ENCODE peak calls at places on chromosomes 13 and 19, in eight cellular contexts. One of them, this sample, is unnamed.

GRCh38 chr19:18265611-18265981 is 8.7 kb downstream of the IQCN start:
- DNase-seq in ascending aorta: no peak
- DNase-seq in GM12878: no peak
- DNase-seq in psoas muscle: no peak
- DNase-seq in left lung: no peak
- DNase-seq in stomach: no peak
- DNase-seq in breast epithelium: no peak
- DNase-seq in uterus: no peak
- DNase-seq in this sample: no peak

GRCh38 chr13:101846701-101847100 is 394.2 kb downstream of the ITGBL1 start:
- DNase-seq in psoas muscle: no peak
- DNase-seq in uterus: no peak
- DNase-seq in stomach: no peak
- DNase-seq in ascending aorta: no peak
- DNase-seq in left lung: no peak
- DNase-seq in GM12878: no peak
- DNase-seq in breast epithelium: no peak
- DNase-seq in this sample: no peak

GRCh38 chr13:71979616-71980015 is 112.6 kb upstream of the DACH1 start:
- DNase-seq in psoas muscle: no peak
- DNase-seq in left lung: no peak
- DNase-seq in ascending aorta: no peak
- DNase-seq in breast epithelium: no peak
- DNase-seq in GM12878: no peak
- DNase-seq in uterus: no peak
- DNase-seq in stomach: no peak
- DNase-seq in this sample: peak; percentile 27

GRCh38 chr19:8138201-8138600 is 11.2 kb downstream of the FBN3 start:
- DNase-seq in left lung: no peak
- DNase-seq in ascending aorta: no peak
- DNase-seq in uterus: no peak
- DNase-seq in stomach: no peak
- DNase-seq in GM12878: no peak
- DNase-seq in psoas muscle: no peak
- DNase-seq in breast epithelium: no peak
- DNase-seq in this sample: no peak

GRCh38 chr13:95603887-95604533 is 40.5 kb downstream of the DZIP1 start:
- DNase-seq in psoas muscle: no peak
- DNase-seq in left lung: peak; percentile 80
- DNase-seq in GM12878: no peak
- DNase-seq in uterus: no peak
- DNase-seq in ascending aorta: no peak
- DNase-seq in breast epithelium: no peak
- DNase-seq in stomach: peak; percentile 46
- DNase-seq in this sample: peak; percentile 33

GRCh38 chr19:43618921-43619261 is 538 bp downstream of the ZNF428 start:
- DNase-seq in left lung: no peak
- DNase-seq in GM12878: peak; percentile 30
- DNase-seq in ascending aorta: no peak
- DNase-seq in psoas muscle: no peak
- DNase-seq in breast epithelium: no peak
- DNase-seq in uterus: no peak
- DNase-seq in stomach: no peak
- DNase-seq in this sample: no peak

GRCh38 chr13:46739447-46740125 is 57.4 kb downstream of the ESD start:
- DNase-seq in psoas muscle: no peak
- DNase-seq in uterus: no peak
- DNase-seq in ascending aorta: no peak
- DNase-seq in left lung: no peak
- DNase-seq in breast epithelium: no peak
- DNase-seq in stomach: no peak
- DNase-seq in GM12878: no peak
- DNase-seq in this sample: no peak

GRCh38 chr19:17677002-17677401 is 11.2 kb downstream of the UNC13A start:
- DNase-seq in uterus: no peak
- DNase-seq in breast epithelium: no peak
- DNase-seq in ascending aorta: no peak
- DNase-seq in GM12878: no peak
- DNase-seq in left lung: no peak
- DNase-seq in stomach: no peak
- DNase-seq in psoas muscle: no peak
- DNase-seq in this sample: no peak

GRCh38 chr13:29991343-29991742 is 140.9 kb upstream of the UBL3 start:
- DNase-seq in stomach: no peak
- DNase-seq in left lung: peak; percentile 31
- DNase-seq in ascending aorta: no peak
- DNase-seq in GM12878: no peak
- DNase-seq in psoas muscle: no peak
- DNase-seq in uterus: no peak
- DNase-seq in breast epithelium: no peak
- DNase-seq in this sample: peak; percentile 91

DNA sequence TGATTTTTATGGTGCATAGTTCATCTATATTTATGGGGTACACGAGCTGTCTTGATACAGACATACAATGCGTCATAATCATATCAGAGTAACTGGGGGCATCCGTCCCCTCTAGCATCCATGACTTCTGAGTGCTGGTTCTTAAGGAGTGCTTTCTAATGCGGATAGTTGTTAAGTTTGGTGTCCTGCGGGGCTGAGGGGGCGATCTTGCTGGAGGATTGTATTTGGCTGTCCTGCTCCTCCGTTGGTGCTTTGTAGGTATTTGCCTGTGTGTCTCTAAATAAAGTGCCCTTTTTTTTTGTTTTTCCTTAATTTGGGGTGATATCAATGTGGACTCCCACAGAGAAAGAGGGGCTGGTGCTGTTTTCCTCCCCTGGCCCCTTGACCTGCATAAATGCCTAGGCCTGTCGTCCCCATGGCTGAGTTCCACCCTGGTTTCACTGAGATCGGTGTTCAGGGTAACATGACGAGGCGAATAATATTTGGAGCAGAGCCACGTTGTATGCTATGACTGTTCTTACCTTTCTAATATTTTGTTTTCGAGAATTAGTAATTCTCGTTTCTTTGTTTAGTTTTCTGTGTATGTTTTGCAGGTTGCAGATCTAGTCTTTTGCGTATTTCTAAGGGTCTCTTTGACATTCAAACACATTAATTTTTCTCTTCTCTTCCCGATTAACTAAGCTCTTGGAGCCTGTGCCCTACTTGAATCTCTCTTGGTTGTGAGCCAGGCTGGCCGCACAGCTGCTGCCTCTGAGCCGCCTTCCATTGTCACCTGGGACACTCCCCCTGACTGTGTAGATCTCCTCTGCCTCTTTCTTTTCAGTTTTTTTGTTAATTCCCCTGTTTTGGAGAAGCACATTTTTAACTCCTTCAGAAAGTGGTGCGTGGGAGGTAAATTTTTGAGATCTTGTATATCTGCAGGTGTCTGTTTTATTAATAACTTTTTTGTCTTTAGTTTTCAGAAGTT is 100.3 kb downstream of the ARHGEF7 start:
- DNase-seq in psoas muscle: peak; percentile 35
- DNase-seq in ascending aorta: no peak
- DNase-seq in breast epithelium: no peak
- DNase-seq in GM12878: no peak
- DNase-seq in stomach: no peak
- DNase-seq in uterus: no peak
- DNase-seq in left lung: no peak
- DNase-seq in this sample: no peak
- H3K4me1 ChIP-seq in psoas muscle: peaks cover 97% of the 10 kb centered on the region
- H3K4me1 ChIP-seq in ascending aorta: peaks cover 75% of the 10 kb centered on the region
- H3K4me1 ChIP-seq in breast epithelium: no peaks in the 10 kb centered on the region
- H3K4me1 ChIP-seq in GM12878: peaks cover 7% of the 10 kb centered on the region
- H3K4me1 ChIP-seq in stomach: peaks cover 89% of the 10 kb centered on the region
- H3K4me1 ChIP-seq in uterus: no peaks in the 10 kb centered on the region
- H3K4me1 ChIP-seq in left lung: peaks cover 24% of the 10 kb centered on the region
- H3K4me1 ChIP-seq in this sample: no peaks in the 10 kb centered on the region

GRCh38 chr13:40261947-40262346 is 404.5 kb downstream of the FOXO1 start:
- DNase-seq in left lung: no peak
- DNase-seq in ascending aorta: no peak
- DNase-seq in breast epithelium: no peak
- DNase-seq in GM12878: no peak
- DNase-seq in psoas muscle: no peak
- DNase-seq in stomach: no peak
- DNase-seq in uterus: no peak
- DNase-seq in this sample: no peak

GRCh38 chr13:40255551-40255950 is 410.9 kb downstream of the FOXO1 start:
- DNase-seq in ascending aorta: no peak
- DNase-seq in GM12878: no peak
- DNase-seq in stomach: no peak
- DNase-seq in uterus: no peak
- DNase-seq in left lung: no peak
- DNase-seq in breast epithelium: no peak
- DNase-seq in psoas muscle: no peak
- DNase-seq in this sample: no peak

GRCh38 chr13:40259899-40260298 is 406.5 kb downstream of the FOXO1 start:
- DNase-seq in uterus: peak; percentile 69
- DNase-seq in ascending aorta: no peak
- DNase-seq in left lung: no peak
- DNase-seq in GM12878: no peak
- DNase-seq in stomach: no peak
- DNase-seq in psoas muscle: no peak
- DNase-seq in breast epithelium: no peak
- DNase-seq in this sample: no peak

DNA sequence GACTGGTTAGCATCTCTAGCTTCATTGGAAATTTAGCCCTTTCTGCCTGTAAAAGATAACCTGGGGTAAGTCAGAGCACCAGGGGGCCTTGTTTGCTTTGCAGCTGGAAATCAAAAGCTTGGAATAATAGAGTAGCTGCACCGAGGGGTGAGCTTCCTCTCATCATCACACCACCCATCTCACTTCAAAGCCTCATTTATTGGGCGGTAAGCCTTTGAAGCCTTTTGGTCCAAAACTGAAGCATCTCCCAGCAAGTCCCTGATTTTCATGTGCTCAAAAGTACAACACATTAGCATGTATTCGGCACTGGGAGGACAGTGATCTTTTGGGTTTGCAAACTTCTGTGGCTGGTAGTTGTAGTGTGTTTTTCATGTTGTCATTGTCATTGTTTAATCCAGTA is 405.1 kb downstream of the FOXO1 start:
- DNase-seq in psoas muscle: no peak
- DNase-seq in ascending aorta: no peak
- DNase-seq in left lung: no peak
- DNase-seq in breast epithelium: no peak
- DNase-seq in uterus: no peak
- DNase-seq in GM12878: no peak
- DNase-seq in stomach: no peak
- DNase-seq in this sample: no peak
- TF ChIP-seq CTCF in psoas muscle: no peak
- TF ChIP-seq CTCF in ascending aorta: no peak
- TF ChIP-seq CTCF in left lung: no peak
- TF ChIP-seq CTCF in breast epithelium: no peak
- TF ChIP-seq CTCF in uterus: no peak
- TF ChIP-seq CTCF in GM12878: no peak
- TF ChIP-seq CTCF in stomach: no peak
- TF ChIP-seq CTCF in this sample: no peak

DNA sequence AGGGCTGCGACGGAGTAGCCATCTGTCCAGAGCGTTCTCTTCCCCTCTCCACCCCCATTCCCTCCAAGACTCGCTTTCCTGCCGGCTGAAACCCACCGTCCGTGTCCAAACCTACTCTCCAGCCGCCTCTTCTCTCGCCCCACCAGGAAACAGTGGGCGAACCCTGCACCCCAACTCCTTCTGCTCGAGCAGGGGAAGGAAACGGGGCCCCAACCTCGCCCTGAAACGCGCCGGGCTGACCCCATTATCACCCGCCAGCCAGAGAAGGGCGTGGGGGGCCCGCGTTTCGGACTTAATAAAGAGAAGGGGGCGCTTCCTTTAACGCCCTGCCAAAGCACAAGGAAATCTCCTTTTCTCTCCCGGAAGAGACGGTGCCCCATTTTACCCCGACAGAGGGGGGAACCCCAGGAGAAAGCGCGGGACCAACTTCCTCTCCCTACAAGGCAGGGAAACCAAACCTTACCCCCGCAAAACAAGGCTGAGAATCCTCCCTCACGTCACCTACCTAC is 2.4 kb downstream of the ZC3H4 start:
- DNase-seq in breast epithelium: no peak
- DNase-seq in stomach: peak; percentile 34
- DNase-seq in left lung: peak; percentile 81
- DNase-seq in uterus: peak; percentile 30
- DNase-seq in psoas muscle: no peak
- DNase-seq in ascending aorta: no peak
- DNase-seq in GM12878: no peak
- DNase-seq in this sample: no peak
- H3K4me1 ChIP-seq in breast epithelium: peaks cover 2% of the 10 kb centered on the region
- H3K4me1 ChIP-seq in stomach: peaks cover 53% of the 10 kb centered on the region
- H3K4me1 ChIP-seq in left lung: peaks cover 22% of the 10 kb centered on the region
- H3K4me1 ChIP-seq in uterus: no peaks in the 10 kb centered on the region
- H3K4me1 ChIP-seq in psoas muscle: peaks cover 44% of the 10 kb centered on the region
- H3K4me1 ChIP-seq in ascending aorta: peaks cover 32% of the 10 kb centered on the region
- H3K4me1 ChIP-seq in GM12878: peaks cover 11% of the 10 kb centered on the region
- H3K4me1 ChIP-seq in this sample: peaks cover 22% of the 10 kb centered on the region

DNA sequence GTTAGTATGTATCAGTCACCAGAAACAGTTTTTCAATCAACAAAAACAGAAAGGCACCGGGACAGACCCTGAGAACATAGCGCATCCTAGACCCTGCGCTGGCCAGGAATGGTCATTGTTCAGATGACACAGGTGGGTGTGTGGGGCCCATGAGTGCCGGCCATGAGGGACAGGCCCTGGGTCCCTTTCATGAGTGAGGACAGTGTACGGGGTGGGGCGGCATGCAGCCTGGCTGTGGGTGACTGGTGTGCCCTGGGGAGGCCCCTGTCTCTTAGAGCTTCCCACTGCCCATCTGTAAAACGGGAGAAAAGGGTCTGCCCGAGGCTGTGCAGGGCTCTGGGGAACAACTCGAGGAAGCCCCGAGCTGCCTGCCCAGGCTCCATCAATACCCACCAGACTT is 25.8 kb downstream of the PBX4 start:
- DNase-seq in left lung: peak; percentile 57
- DNase-seq in GM12878: no peak
- DNase-seq in psoas muscle: no peak
- DNase-seq in stomach: no peak
- DNase-seq in uterus: no peak
- DNase-seq in ascending aorta: no peak
- DNase-seq in breast epithelium: no peak
- DNase-seq in this sample: no peak
- TF ChIP-seq CTCF in left lung: no peak
- TF ChIP-seq CTCF in GM12878: no peak
- TF ChIP-seq CTCF in psoas muscle: no peak
- TF ChIP-seq CTCF in stomach: no peak
- TF ChIP-seq CTCF in uterus: no peak
- TF ChIP-seq CTCF in ascending aorta: no peak
- TF ChIP-seq CTCF in breast epithelium: no peak
- TF ChIP-seq CTCF in this sample: no peak

This sample was measured in foreskin keratinocyte.